ENCODE peak calls at places on chromosome 14, in five cellular contexts. D, X, W, O and A are unnamed samples.

GRCh38 chr14:30608533-30609006 is 13.5 kb upstream of the SCFD1 start:
- DNase-seq in D (no peak), X (peak; percentile 17), W (no peak), O (no peak), A (no peak)

GRCh38 chr14:75417674-75418073 is 10.1 kb upstream of the JDP2 start:
- DNase-seq in D (no peak), X (no peak), W (no peak), O (no peak), A (no peak)

GRCh38 chr14:33686218-33686617 is 264.7 kb downstream of the EGLN3 start:
- DNase-seq in D (no peak), X (no peak), W (no peak), O (no peak), A (no peak)

GRCh38 chr14:34498684-34499412 is 36.8 kb upstream of the SPTSSA start:
- DNase-seq in D (peak; percentile 53), X (peak; percentile 53), W (peak; percentile 46), O (no peak), A (no peak)

GRCh38 chr14:56195219-56195618 is 77.0 kb downstream of the PELI2 start:
- DNase-seq in D (no peak), X (no peak), W (peak; percentile 43), O (no peak), A (no peak)

GRCh38 chr14:56057071-56057865 is 60.9 kb upstream of the PELI2 start:
- DNase-seq in D (no peak), X (no peak), W (no peak), O (no peak), A (no peak)

GRCh38 chr14:90368946-90369721 is 27.7 kb upstream of the CALM1 start:
- DNase-seq in D (no peak), X (peak; percentile 50), W (no peak), O (no peak), A (no peak)

GRCh38 chr14:70995671-70996070 is 88.4 kb downstream of the PCNX1 start:
- DNase-seq in D (no peak), X (peak; percentile 21), W (peak; percentile 55), O (no peak), A (no peak)

GRCh38 chr14:68682166-68683103 is 110.4 kb downstream of the ZFP36L1 start:
- DNase-seq in D (no peak), X (peak; percentile 38), W (no peak), O (no peak), A (no peak)

GRCh38 chr14:51462706-51463105 is 189.0 kb upstream of the FRMD6 start:
- DNase-seq in D (no peak), X (no peak), W (no peak), O (no peak), A (no peak)

GRCh38 chr14:89325959-89326358 is 91.1 kb downstream of the FOXN3 start:
- DNase-seq in D (no peak), X (no peak), W (no peak), O (no peak), A (no peak)

DNA sequence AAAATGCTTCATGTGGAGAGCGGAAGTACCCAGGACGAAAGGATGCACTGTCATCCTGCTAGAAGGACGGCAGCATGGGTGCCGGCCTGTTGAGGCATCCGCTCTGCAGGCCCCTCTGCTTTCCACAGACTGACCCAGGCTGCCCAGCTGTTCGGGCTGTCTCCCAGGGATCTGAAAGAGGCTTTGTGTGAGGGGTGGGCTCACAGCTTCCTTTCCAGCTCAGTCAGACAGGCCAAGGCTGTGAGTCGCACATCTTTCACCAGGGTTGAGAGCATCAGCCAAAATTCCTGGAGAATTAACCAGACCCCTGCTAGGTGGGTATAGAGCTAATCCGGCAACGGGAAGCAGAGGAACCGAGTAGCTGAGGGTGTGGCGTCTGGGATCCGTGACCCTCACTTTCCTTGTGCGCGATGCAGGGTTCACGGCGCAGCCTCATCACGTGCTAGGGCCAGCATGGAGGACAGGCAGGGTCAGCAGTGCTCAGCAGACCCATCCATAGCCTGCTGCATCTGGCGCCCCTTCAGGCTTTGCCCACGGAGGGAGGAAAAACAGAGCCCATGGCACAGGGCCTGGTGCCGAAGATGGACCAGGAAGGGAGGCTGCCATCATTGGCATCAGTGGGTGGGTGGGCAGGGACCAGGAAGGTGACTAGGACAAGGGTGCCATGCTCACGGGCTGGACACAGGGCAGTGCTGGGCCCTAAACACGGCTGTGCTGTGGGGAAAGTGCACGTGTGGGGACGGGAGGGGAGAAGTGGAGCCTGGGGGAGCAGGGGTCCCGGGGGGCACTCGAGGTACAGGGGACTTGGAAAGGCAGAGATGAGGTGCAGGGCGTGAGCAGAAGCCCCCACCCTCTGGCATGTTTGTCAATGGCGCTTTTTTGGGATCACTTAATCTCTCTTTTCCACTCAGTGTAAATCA is 9.2 kb upstream of the SIVA1 start:
- DNase-seq in D (no peak), X (no peak), W (no peak), O (no peak), A (no peak)
- TF ChIP-seq POLR2AphosphoS5 in D (no peak), X (no peak), W (no peak), O (no peak), A (no peak)

DNA sequence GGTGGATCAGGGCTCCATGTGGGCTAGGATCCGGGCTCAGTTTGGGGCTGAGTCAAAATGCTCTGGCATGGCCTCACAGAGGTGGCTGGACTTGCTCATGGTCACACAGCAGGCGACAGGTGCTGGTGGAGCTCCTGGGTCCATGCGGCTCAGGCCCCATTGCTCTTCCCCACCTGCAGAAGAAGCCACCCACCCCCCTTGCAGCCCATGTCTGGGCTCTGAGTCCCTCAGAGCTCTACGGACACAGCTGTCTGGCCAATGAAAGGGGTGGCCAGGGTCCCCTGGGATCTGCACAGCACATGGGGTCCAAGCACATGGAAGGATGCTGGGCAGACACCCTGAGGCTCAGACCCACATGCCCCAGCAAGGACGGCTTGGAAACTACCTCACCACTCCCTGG is 17.0 kb upstream of the C14orf180 start:
- DNase-seq in D (no peak), X (no peak), W (no peak), O (no peak), A (no peak)
- H3K27me3 ChIP-seq in D (peaks cover 74% of the 10 kb centered on the region), X (peaks cover 50% of the 10 kb centered on the region), W (no peaks in the 10 kb centered on the region), O (no peaks in the 10 kb centered on the region), A (peaks cover 74% of the 10 kb centered on the region)

DNA sequence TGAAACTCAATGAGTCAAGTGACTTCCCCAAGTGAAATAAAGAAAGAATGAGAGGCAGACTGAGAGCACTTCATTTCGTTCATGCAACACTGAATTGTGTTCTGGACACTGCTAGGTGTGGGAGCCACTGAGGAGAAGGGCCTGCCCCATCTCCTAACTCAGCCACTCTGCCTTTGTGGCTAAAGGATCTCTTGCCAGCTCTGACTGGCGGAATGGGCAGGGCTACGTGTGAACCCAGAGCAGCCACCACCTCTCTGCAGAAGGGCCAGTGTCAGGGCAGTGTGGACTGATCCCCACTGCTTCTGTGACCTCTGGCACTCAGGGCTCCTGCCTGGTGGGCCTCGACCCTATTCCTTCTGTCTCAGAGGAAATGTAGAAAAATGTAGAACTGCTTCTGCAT is 46.5 kb upstream of the GZMB start:
- DNase-seq in D (no peak), X (no peak), W (no peak), O (no peak), A (no peak)
- TF ChIP-seq POLR2AphosphoS5 in D (no peak), X (no peak), W (no peak), O (no peak), A (no peak)

GRCh38 chr14:100770605-100771120 is 44.0 kb downstream of the DLK1 start:
- DNase-seq in D (no peak), X (no peak), W (no peak), O (no peak), A (peak; percentile 68)
- H3K27me3 ChIP-seq in D (peaks cover 49% of the 10 kb centered on the region), X (no peaks in the 10 kb centered on the region), W (no peaks in the 10 kb centered on the region), O (no peaks in the 10 kb centered on the region), A (peaks cover 51% of the 10 kb centered on the region)

GRCh38 chr14:32307881-32308582 is 21.1 kb upstream of the AKAP6 start:
- DNase-seq in D (peak; percentile 26), X (peak; percentile 62), W (no peak), O (no peak), A (no peak)
- TF ChIP-seq POLR2AphosphoS5 in D (no peak), X (no peak), W (no peak), O (no peak), A (no peak)

DNA sequence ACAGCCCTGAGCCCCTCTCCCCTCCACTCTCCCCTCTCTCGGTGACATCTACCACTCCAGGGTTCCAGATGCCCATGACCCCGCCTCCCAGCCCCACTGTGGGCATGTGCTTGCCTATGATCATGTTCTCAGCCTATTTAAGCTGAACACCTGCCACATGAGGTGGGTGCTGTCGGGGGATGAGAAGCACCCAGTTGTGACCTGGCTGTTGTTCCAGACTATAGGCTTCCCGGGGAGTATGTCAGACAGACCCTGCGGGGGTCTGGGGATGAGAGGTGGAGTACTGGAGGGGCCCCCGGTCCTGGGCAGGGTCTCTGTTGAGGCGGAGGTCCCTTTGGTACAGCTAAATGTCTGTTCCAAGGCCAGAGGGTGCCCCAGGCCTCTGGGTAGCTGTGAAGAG is 6.0 kb downstream of the VSX2 start:
- DNase-seq in D (no peak), X (no peak), W (no peak), O (no peak), A (no peak)
- H3K27me3 ChIP-seq in D (peaks cover 89% of the 10 kb centered on the region), X (peaks cover 82% of the 10 kb centered on the region), W (peaks cover 50% of the 10 kb centered on the region), O (peaks cover 52% of the 10 kb centered on the region), A (peaks cover 75% of the 10 kb centered on the region)

DNA sequence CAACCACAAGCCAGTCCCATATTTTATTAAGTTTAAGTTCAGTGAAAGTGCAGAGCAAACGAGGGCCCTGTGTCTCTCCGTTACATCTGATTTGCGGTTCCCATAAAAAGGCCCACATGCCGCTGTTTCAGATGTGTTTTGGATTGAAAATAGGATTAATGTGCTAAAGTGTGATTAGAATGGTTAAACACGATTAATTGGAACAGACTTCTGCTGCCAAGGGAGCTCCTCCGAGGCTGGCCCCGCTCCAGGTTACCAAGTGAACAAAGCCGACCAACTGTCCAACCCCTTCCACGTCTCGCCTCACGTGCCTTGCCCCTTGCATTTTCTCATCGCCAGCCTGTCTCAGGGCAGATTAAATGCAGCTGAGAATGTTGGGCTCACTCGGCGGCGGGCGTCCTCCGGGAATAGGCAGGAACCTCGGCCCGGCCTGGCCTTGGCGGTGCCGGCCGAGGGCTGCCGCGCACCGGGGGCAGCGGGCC is 166.5 kb upstream of the GSC start:
- DNase-seq in D (peak; percentile 79), X (peak; percentile 49), W (peak; percentile 6), O (no peak), A (peak; percentile 86)
- TF ChIP-seq POLR2AphosphoS5 in D (peak; percentile 48), X (peak; percentile 17), W (no peak), O (no peak), A (no peak)

DNA sequence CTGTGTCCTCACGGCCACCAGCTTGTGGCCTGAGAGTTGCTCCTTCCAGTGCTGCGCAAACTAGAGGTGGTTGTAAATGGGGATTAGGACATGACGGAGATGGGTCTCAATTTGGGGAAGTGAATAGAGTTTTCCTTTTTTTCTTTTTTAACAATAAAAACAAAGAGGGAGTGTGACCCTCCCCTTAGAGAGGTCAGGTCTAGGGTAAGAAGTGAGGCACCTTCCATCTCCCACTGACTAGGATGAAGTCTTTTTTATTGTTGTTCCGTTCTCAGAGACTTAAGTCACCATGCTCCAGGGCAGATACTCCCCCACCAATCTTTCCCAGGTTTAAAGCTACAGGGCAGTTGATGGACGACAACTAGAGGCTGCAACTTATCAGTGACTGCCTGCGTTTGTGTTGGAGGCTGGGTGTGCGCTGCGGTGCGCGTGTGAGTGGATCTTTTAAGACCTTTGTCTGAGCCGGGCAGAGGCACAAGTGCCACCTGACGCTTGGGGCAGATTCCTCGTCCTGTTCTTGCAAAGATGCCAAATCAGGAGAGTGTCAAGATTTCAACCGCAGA is 2.1 kb upstream of the GSC start:
- DNase-seq in D (no peak), X (no peak), W (peak; percentile 32), O (peak; percentile 48), A (no peak)
- H3K27me3 ChIP-seq in D (peaks cover 100% of the 10 kb centered on the region), X (peaks cover 100% of the 10 kb centered on the region), W (peaks cover 100% of the 10 kb centered on the region), O (peaks cover 95% of the 10 kb centered on the region), A (peaks cover 100% of the 10 kb centered on the region)

GRCh38 chr14:57268161-57269067 is at the start of the genes AP5M1 and EXOC5:
- DNase-seq in D (peak; percentile 92), X (peak; percentile 95), W (peak; percentile 98), O (peak; percentile 87), A (peak; percentile 95)
- TF ChIP-seq POLR2AphosphoS5 in D (peak; percentile 84), X (peak; percentile 91), W (peak; percentile 61), O (peak; percentile 7), A (peak; percentile 43)